ENCODE peak calls at places on chromosomes 4 and X, in nine cellular contexts. B, W, O, G, Y, F, K, X and L are unnamed samples.
A peak's percentile ranks its signal among the peaks of the same experiment; 100 is the strongest.

GRCh38 chr4:55364691-55365346 is 18.8 kb downstream of the SRD5A3 start:
- DNase-seq in G (no peak), Y (no peak), B (no peak), O (no peak), X (no peak), W (peak; percentile 74), K (no peak), F (no peak), L (no peak)

GRCh38 chr4:185662030-185662778 is 126.9 kb upstream of the PDLIM3 start:
- DNase-seq in X (no peak), W (no peak), G (no peak), B (no peak), K (no peak), O (no peak), Y (no peak), F (no peak), L (no peak)

GRCh38 chrX:103629295-103630170 is 758 bp downstream of the TCEAL1 start:
- DNase-seq in O (peak; percentile 89), B (peak; percentile 28), W (peak; percentile 78), Y (peak; percentile 73), G (peak; percentile 75), K (peak; percentile 86), X (peak; percentile 11), F (peak; percentile 67), L (peak; percentile 55)

GRCh38 chr4:157220026-157220881 is at the start of gene GRIA2:
- DNase-seq in W (peak; percentile 69), Y (peak; percentile 70), G (no peak), F (peak; percentile 54), O (peak; percentile 89), B (peak; percentile 6), X (no peak), K (peak; percentile 10), L (no peak)

GRCh38 chrX:102345916-102346315 is 93.9 kb downstream of the NXF2B start:
- DNase-seq in W (peak; percentile 34), F (peak; percentile 34), B (peak; percentile 21), X (peak; percentile 37), K (peak; percentile 31), Y (peak; percentile 39), G (peak; percentile 70), O (peak; percentile 69), L (peak; percentile 90)

GRCh38 chr4:20297246-20297645 is 45.5 kb downstream of the SLIT2 start:
- DNase-seq in Y (peak; percentile 48), W (no peak), X (no peak), F (peak; percentile 32), O (no peak), B (no peak), G (no peak), K (no peak), L (no peak)

GRCh38 chr4:91826186-91826585 is 477.6 kb upstream of the GRID2 start:
- DNase-seq in B (no peak), K (no peak), W (no peak), X (no peak), Y (no peak), F (no peak), O (no peak), G (peak; percentile 92), L (no peak)

GRCh38 chr4:109588176-109588575 is 28.1 kb downstream of the MCUB start:
- DNase-seq in Y (peak; percentile 45), O (no peak), F (no peak), K (no peak), B (no peak), W (no peak), X (no peak), G (no peak), L (peak; percentile 84)

GRCh38 chrX:39841604-39842003 is 256.2 kb downstream of the BCOR start:
- DNase-seq in G (no peak), O (no peak), B (no peak), X (no peak), K (no peak), F (no peak), Y (no peak), W (no peak), L (no peak)

GRCh38 chr4:142875117-142875516 is 29.0 kb upstream of the INPP4B start:
- DNase-seq in B (no peak), W (no peak), K (peak; percentile 12), F (no peak), X (peak; percentile 13), G (no peak), Y (no peak), O (no peak), L (peak; percentile 41)

GRCh38 chrX:130728208-130728607 is 174.8 kb downstream of the ENOX2 start:
- DNase-seq in Y (peak; percentile 81), X (no peak), F (peak; percentile 46), O (no peak), K (no peak), G (peak; percentile 59), W (no peak), B (no peak), L (no peak)

GRCh38 chr4:85180533-85180932 is 214.0 kb upstream of the WDFY3 start:
- DNase-seq in Y (no peak), B (no peak), G (no peak), K (no peak), F (no peak), O (no peak), X (no peak), W (no peak), L (no peak)

GRCh38 chrX:115591420-115591819 is 30.4 kb downstream of the PLS3 start:
- DNase-seq in X (no peak), F (no peak), O (no peak), B (no peak), W (no peak), Y (no peak), G (no peak), K (no peak), L (no peak)
- H3K27ac ChIP-seq in X (no peak overlapping the region), F (no peak overlapping the region), O (peak overlapping the region; percentile 53), B (no peak overlapping the region), W (peak overlapping the region; percentile 93), Y (no peak overlapping the region), G (peak overlapping the region; percentile 98), K (no peak overlapping the region), L (no peak overlapping the region)

GRCh38 chr4:74108457-74109115 is 9.6 kb upstream of the CXCL2 start:
- DNase-seq in Y (no peak), X (no peak), W (no peak), G (no peak), O (no peak), K (no peak), B (no peak), F (no peak), L (no peak)

GRCh38 chr4:74110670-74111069 is 11.7 kb upstream of the CXCL2 start:
- DNase-seq in F (no peak), K (no peak), G (no peak), O (no peak), W (no peak), X (no peak), Y (no peak), B (no peak), L (no peak)

GRCh38 chr4:74111576-74111975 is 12.6 kb upstream of the CXCL2 start:
- DNase-seq in O (no peak), Y (no peak), F (no peak), X (no peak), B (no peak), W (no peak), K (no peak), G (no peak), L (no peak)

GRCh38 chr4:74109894-74110605 is 11.1 kb upstream of the CXCL2 start:
- DNase-seq in B (no peak), O (no peak), X (no peak), G (peak; percentile 96), F (peak; percentile 93), Y (peak; percentile 97), K (peak; percentile 89), W (no peak), L (no peak)

GRCh38 chr4:74109116-74109791 is 10.3 kb upstream of the CXCL2 start:
- DNase-seq in W (peak; percentile 93), B (peak; percentile 46), K (peak; percentile 94), Y (peak; percentile 97), F (peak; percentile 97), X (no peak), O (peak; percentile 70), G (peak; percentile 99), L (no peak)
- H3K4me1 ChIP-seq in W (peaks cover 44% of the 10 kb centered on the region), B (peaks cover 11% of the 10 kb centered on the region), K (peaks cover 70% of the 10 kb centered on the region), Y (peaks cover 62% of the 10 kb centered on the region), F (peaks cover 10% of the 10 kb centered on the region), X (no peaks in the 10 kb centered on the region), O (peaks cover 32% of the 10 kb centered on the region), G (peaks cover 65% of the 10 kb centered on the region), L (no peaks in the 10 kb centered on the region)

GRCh38 chr4:184273166-184274147 is 55.8 kb upstream of the ENPP6 start:
- DNase-seq in G (no peak), O (no peak), B (no peak), F (no peak), X (no peak), Y (no peak), W (no peak), K (no peak), L (no peak)

GRCh38 chr4:184274288-184274951 is 56.7 kb upstream of the ENPP6 start:
- DNase-seq in F (no peak), O (no peak), W (no peak), G (no peak), X (no peak), Y (peak; percentile 27), K (no peak), B (no peak), L (no peak)

GRCh38 chr4:184279496-184280082 is 61.9 kb upstream of the ENPP6 start:
- DNase-seq in W (no peak), O (no peak), Y (no peak), X (no peak), B (no peak), G (no peak), F (no peak), K (no peak), L (no peak)

GRCh38 chr4:184280104-184280503 is 62.4 kb upstream of the ENPP6 start:
- DNase-seq in G (no peak), Y (no peak), F (no peak), X (no peak), B (no peak), W (no peak), O (no peak), K (no peak), L (no peak)

DNA sequence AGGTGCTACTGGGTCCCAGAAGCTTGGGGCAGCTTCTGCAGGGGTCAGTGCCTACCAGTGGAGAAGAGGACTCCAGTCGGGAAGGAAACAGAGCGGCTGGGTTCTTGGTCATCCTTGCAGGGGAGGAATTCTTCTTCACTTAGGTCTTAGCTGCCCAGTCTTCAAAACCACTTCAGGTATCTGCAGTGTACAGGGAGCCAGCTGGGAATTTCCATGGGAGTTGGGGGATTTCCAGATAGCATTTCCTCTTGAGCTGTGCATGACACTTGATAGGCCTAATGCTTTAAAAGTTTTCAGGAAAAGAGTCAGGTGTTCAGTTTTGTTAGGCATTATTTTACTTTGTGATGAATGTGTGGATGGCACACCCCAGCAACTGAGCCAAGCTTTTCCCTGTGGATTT is 58.1 kb upstream of the ENPP6 start:
- DNase-seq in K (no peak), W (no peak), X (no peak), B (no peak), O (no peak), F (peak; percentile 33), G (no peak), Y (no peak), L (no peak)
- H3K4me2 ChIP-seq in K (no peak overlapping the region), W (no peak overlapping the region), X (no peak overlapping the region), B (no peak overlapping the region), O (no peak overlapping the region), F (no peak overlapping the region), G (no peak overlapping the region), Y (no peak overlapping the region), L (no peak overlapping the region)

DNA sequence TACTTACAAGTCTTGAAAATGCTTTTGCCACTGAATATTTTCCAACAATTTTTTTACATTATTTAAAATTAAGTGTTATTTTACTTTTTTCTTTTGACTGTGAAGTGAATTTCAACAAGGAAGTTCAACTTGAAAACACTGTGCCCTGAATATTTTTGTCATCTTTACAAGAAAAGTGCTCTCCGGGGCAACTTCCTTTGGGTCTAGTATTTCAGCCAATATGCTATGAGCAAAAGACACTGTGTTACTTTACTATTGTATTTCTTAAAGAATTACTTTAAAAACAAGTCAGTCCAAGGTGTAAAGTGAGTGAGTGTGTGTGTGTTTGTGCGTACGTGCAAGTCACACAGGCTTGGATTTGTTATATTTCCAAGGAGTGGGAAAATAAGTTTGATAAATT is 7.6 kb upstream of the USP53 start:
- DNase-seq in K (no peak), O (no peak), G (peak; percentile 32), F (no peak), Y (no peak), W (peak; percentile 30), X (no peak), B (no peak), L (no peak)
- H3K27ac ChIP-seq in K (no peak overlapping the region), O (no peak overlapping the region), G (no peak overlapping the region), F (peak overlapping the region; percentile 44), Y (no peak overlapping the region), W (peak overlapping the region; percentile 75), X (no peak overlapping the region), B (no peak overlapping the region), L (no peak overlapping the region)